ENCODE peak calls at places on chromosomes 11 and 22, in five cellular contexts. P is H9, Y is IMR-90, C is kidney, K is fibroblast of lung. G is an unnamed sample.
A peak's percentile ranks its signal among the peaks of the same experiment; 100 is the strongest.

GRCh38 chr11:34758262-34758661 is 137.4 kb downstream of the EHF start:
- DNase-seq in P (no peak), Y (peak; percentile 6), C (no peak), K (peak; percentile 55), G (no peak)

GRCh38 chr11:64974124-64974523 is 2.2 kb upstream of the MAJIN start:
- DNase-seq in P (no peak), K (no peak), C (no peak), Y (no peak), G (no peak)

GRCh38 chr11:36165638-36166389 is 123.4 kb downstream of the COMMD9 start:
- DNase-seq in Y (peak; percentile 24), P (no peak), K (peak; percentile 36), C (no peak), G (no peak)

GRCh38 chr22:23008887-23009286 is 61.4 kb upstream of the GNAZ start:
- DNase-seq in P (no peak), Y (no peak), C (no peak), K (no peak), G (no peak)

GRCh38 chr11:69374110-69374981 is 80.4 kb downstream of the MYEOV start:
- DNase-seq in Y (no peak), P (peak; percentile 45), C (peak; percentile 63), K (no peak), G (peak; percentile 53)

GRCh38 chr11:71994786-71995185 is 3.9 kb upstream of the IL18BP start:
- DNase-seq in Y (no peak), K (no peak), C (no peak), P (no peak), G (peak; percentile 48)

GRCh38 chr11:57644748-57645715 is 4.7 kb downstream of the YPEL4 start:
- DNase-seq in C (peak; percentile 91), P (peak; percentile 87), K (peak; percentile 77), Y (peak; percentile 67), G (peak; percentile 96)

GRCh38 chr11:17392872-17393271 is 4.4 kb upstream of the KCNJ11 start:
- DNase-seq in C (no peak), Y (no peak), K (no peak), P (no peak), G (peak; percentile 34)

GRCh38 chr22:47814474-47814873 is 1052.0 kb downstream of the TBC1D22A start:
- DNase-seq in Y (no peak), C (no peak), K (no peak), P (no peak), G (no peak)

GRCh38 chr11:75413864-75414263 is 14.5 kb downstream of the RPS3 start:
- DNase-seq in P (no peak), C (no peak), K (no peak), Y (no peak), G (no peak)

GRCh38 chr22:23801238-23801821 is 14.6 kb downstream of the SMARCB1 start:
- DNase-seq in C (peak; percentile 30), K (no peak), Y (no peak), P (no peak), G (peak; percentile 34)

GRCh38 chr22:27509132-27509920 is 292.2 kb downstream of the MN1 start:
- DNase-seq in K (no peak), Y (no peak), P (no peak), C (no peak), G (no peak)

GRCh38 chr11:58024601-58025091 is 965 bp downstream of the OR9Q1 start:
- DNase-seq in C (peak; percentile 95), K (peak; percentile 59), Y (peak; percentile 60), P (no peak), G (no peak)

DNA sequence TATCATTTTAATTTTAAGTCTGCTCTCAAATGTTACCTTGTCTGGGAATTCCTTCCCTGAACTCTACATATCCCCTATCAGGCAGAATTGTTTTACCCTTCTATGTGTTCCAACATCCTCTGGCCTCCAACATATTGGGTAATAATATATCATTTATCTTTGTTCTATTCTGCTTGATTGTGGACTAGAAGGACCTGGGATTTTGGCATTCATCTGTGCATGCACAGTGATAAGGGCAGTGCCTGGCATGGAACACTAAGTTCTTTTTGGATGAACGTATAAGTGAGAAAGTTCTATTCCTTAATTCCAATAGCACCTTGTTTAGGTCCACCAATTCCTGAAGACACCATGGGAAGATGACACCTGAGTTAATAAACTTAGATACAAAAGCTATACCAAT is 1.2 kb upstream of the MS4A2 start:
- DNase-seq in K (no peak), Y (no peak), P (no peak), C (no peak), G (no peak)
- H3K9ac ChIP-seq in K (no peak overlapping the region), Y (no peak overlapping the region), P (no peak overlapping the region), C (no peak overlapping the region), G (no peak overlapping the region)

DNA sequence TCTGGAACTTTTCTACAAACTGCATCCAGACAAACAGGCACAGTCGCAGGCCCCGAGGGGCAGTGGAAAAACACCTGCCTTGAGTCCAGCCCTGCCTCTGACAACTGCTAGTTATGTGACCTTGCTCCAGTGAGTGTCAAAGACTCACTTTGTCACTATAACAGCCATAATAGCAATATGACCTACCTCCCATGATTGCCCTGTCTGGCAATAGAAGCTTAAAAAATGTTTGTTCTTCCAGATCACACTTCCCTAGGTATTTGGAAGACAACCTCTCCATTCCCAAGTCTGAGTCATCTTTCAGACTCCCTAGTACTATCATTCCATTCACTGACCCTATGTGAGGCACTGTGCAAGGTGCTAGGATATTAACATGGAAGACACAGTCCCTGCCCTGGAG is 74.5 kb downstream of the RPL27A start:
- DNase-seq in P (no peak), C (no peak), Y (peak; percentile 57), K (no peak), G (peak; percentile 29)
- H3K9ac ChIP-seq in P (no peak overlapping the region), C (no peak overlapping the region), Y (no peak overlapping the region), K (no peak overlapping the region), G (no peak overlapping the region)

GRCh38 chr22:36153756-36154155 is 6.8 kb downstream of the APOL3 start:
- DNase-seq in C (no peak), K (no peak), Y (no peak), P (no peak), G (no peak)

GRCh38 chr22:36155702-36156101 is 4.9 kb downstream of the APOL3 start:
- DNase-seq in C (peak; percentile 87), P (no peak), Y (no peak), K (peak; percentile 20), G (no peak)

GRCh38 chr22:36156515-36157419 is 3.8 kb downstream of the APOL3 start:
- DNase-seq in Y (peak; percentile 77), K (peak; percentile 85), C (peak; percentile 93), P (peak; percentile 56), G (peak; percentile 74)

GRCh38 chr22:36152088-36152487 is 8.5 kb downstream of the APOL3 start:
- DNase-seq in C (no peak), Y (no peak), K (no peak), P (no peak), G (no peak)

DNA sequence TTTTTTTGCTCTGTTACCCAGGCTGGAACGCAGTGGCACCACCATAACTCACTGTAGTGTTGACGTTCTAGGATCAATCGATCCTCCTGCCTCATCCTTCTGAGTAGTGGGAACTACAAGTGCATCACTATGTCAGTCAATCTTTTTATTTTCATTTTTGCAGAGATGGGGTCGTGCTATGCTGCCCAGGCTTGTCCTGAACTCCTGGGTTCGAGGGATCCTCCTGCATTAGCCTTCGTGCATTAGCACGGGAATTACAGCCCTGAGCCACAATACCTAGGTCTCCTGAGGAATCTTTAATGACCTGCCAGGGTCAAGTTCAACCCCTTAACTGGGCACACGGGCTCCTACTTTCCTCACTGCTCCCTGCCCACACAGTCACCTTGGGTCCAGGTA is 4.4 kb downstream of the APOL3 start:
- DNase-seq in P (no peak), K (no peak), C (no peak), Y (no peak), G (no peak)
- H3K9ac ChIP-seq in P (no peak overlapping the region), K (peak overlapping the region; percentile 67), C (peak overlapping the region; percentile 29), Y (peak overlapping the region; percentile 40), G (no peak overlapping the region)

DNA sequence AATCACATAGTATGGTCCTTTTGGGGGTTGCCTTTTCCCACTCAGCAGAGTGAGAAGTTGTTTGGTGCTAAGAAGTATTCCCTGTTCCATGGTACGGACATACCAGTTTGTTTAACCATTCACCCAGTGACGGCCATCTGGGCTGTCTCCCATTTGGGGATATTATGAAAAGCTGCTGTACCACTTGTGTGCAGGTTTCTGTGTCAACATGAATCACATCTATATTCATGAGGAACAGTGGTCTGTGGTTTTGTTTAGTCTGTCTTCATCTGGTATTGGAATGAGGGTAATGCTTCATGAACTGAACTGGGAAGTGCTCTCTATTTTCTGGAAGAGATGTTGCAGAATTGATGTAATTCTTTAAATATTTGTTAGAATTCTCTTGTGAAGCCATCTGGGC is 89.5 kb downstream of the TRMU start:
- DNase-seq in Y (peak; percentile 72), C (no peak), P (no peak), K (no peak), G (no peak)
- H3K9ac ChIP-seq in Y (no peak overlapping the region), C (no peak overlapping the region), P (no peak overlapping the region), K (no peak overlapping the region), G (no peak overlapping the region)

GRCh38 chr22:19718255-19719054 is 4.2 kb downstream of the SEPTIN5 start:
- DNase-seq in Y (no peak), K (no peak), P (no peak), C (no peak), G (no peak)
- H3K9ac ChIP-seq in Y (peak overlapping the region; percentile 82), K (peak overlapping the region; percentile 40), P (no peak overlapping the region), C (no peak overlapping the region), G (no peak overlapping the region)